ENCODE peak calls at places on chromosomes 5 and 9, in ten cellular contexts. One of them, this sample, is unnamed.

GRCh38 chr9:134724231-134724911 is 82.8 kb downstream of the COL5A1 start:
- DNase-seq in MM.1S: no peak
- DNase-seq in pancreas: no peak
- DNase-seq in upper lobe of right lung: no peak
- DNase-seq in gastrocnemius medialis: peak; percentile 55
- DNase-seq in PC-9: no peak
- DNase-seq in H1: no peak
- DNase-seq in effector memory CD4-positive, alpha-beta T cell: no peak
- DNase-seq in CD8-positive, alpha-beta memory T cell: no peak
- DNase-seq in right atrium auricular region: peak; percentile 80
- DNase-seq in this sample: no peak

GRCh38 chr5:175854231-175855040 is 16.9 kb upstream of the CPLX2 start:
- DNase-seq in MM.1S: no peak
- DNase-seq in pancreas: no peak
- DNase-seq in upper lobe of right lung: no peak
- DNase-seq in gastrocnemius medialis: no peak
- DNase-seq in PC-9: peak; percentile 85
- DNase-seq in H1: no peak
- DNase-seq in effector memory CD4-positive, alpha-beta T cell: no peak
- DNase-seq in CD8-positive, alpha-beta memory T cell: no peak
- DNase-seq in right atrium auricular region: no peak
- DNase-seq in this sample: no peak

GRCh38 chr5:14008819-14009311 is 64.4 kb upstream of the DNAH5 start:
- DNase-seq in MM.1S: no peak
- DNase-seq in pancreas: peak; percentile 48
- DNase-seq in upper lobe of right lung: peak; percentile 82
- DNase-seq in gastrocnemius medialis: no peak
- DNase-seq in PC-9: peak; percentile 98
- DNase-seq in H1: no peak
- DNase-seq in effector memory CD4-positive, alpha-beta T cell: no peak
- DNase-seq in CD8-positive, alpha-beta memory T cell: no peak
- DNase-seq in right atrium auricular region: no peak
- DNase-seq in this sample: no peak

GRCh38 chr9:85600675-85601263 is 141.0 kb downstream of the AGTPBP1 start:
- DNase-seq in MM.1S: no peak
- DNase-seq in pancreas: no peak
- DNase-seq in upper lobe of right lung: no peak
- DNase-seq in gastrocnemius medialis: peak; percentile 25
- DNase-seq in PC-9: no peak
- DNase-seq in H1: peak; percentile 46
- DNase-seq in effector memory CD4-positive, alpha-beta T cell: no peak
- DNase-seq in CD8-positive, alpha-beta memory T cell: peak; percentile 13
- DNase-seq in right atrium auricular region: no peak
- DNase-seq in this sample: no peak

GRCh38 chr9:94554439-94555331 is at the start of gene PCAT7:
- DNase-seq in MM.1S: peak; percentile 87
- DNase-seq in pancreas: peak; percentile 83
- DNase-seq in upper lobe of right lung: peak; percentile 83
- DNase-seq in gastrocnemius medialis: no peak
- DNase-seq in PC-9: peak; percentile 78
- DNase-seq in H1: peak; percentile 53
- DNase-seq in effector memory CD4-positive, alpha-beta T cell: peak; percentile 2
- DNase-seq in CD8-positive, alpha-beta memory T cell: peak; percentile 6
- DNase-seq in right atrium auricular region: no peak
- DNase-seq in this sample: peak; percentile 64

GRCh38 chr9:113530022-113530635 is 66.6 kb downstream of the RGS3 start:
- DNase-seq in MM.1S: peak; percentile 68
- DNase-seq in pancreas: no peak
- DNase-seq in upper lobe of right lung: no peak
- DNase-seq in gastrocnemius medialis: no peak
- DNase-seq in PC-9: no peak
- DNase-seq in H1: no peak
- DNase-seq in effector memory CD4-positive, alpha-beta T cell: no peak
- DNase-seq in CD8-positive, alpha-beta memory T cell: no peak
- DNase-seq in right atrium auricular region: no peak
- DNase-seq in this sample: no peak

GRCh38 chr5:11985993-11986392 is 81.7 kb upstream of the CTNND2 start:
- DNase-seq in MM.1S: no peak
- DNase-seq in pancreas: no peak
- DNase-seq in upper lobe of right lung: no peak
- DNase-seq in gastrocnemius medialis: no peak
- DNase-seq in PC-9: no peak
- DNase-seq in H1: no peak
- DNase-seq in effector memory CD4-positive, alpha-beta T cell: no peak
- DNase-seq in CD8-positive, alpha-beta memory T cell: no peak
- DNase-seq in right atrium auricular region: no peak
- DNase-seq in this sample: no peak

GRCh38 chr5:124906339-124907097 is 160.1 kb upstream of the ZNF608 start:
- DNase-seq in MM.1S: peak; percentile 39
- DNase-seq in pancreas: peak; percentile 72
- DNase-seq in upper lobe of right lung: no peak
- DNase-seq in gastrocnemius medialis: peak; percentile 89
- DNase-seq in PC-9: no peak
- DNase-seq in H1: no peak
- DNase-seq in effector memory CD4-positive, alpha-beta T cell: no peak
- DNase-seq in CD8-positive, alpha-beta memory T cell: no peak
- DNase-seq in right atrium auricular region: peak; percentile 75
- DNase-seq in this sample: no peak

GRCh38 chr9:123542435-123543225 is 186.6 kb downstream of the CRB2 start:
- DNase-seq in MM.1S: no peak
- DNase-seq in pancreas: no peak
- DNase-seq in upper lobe of right lung: no peak
- DNase-seq in gastrocnemius medialis: no peak
- DNase-seq in PC-9: no peak
- DNase-seq in H1: no peak
- DNase-seq in effector memory CD4-positive, alpha-beta T cell: no peak
- DNase-seq in CD8-positive, alpha-beta memory T cell: no peak
- DNase-seq in right atrium auricular region: no peak
- DNase-seq in this sample: no peak

GRCh38 chr9:126478216-126478981 is 135.3 kb upstream of the LMX1B start:
- DNase-seq in MM.1S: no peak
- DNase-seq in pancreas: no peak
- DNase-seq in upper lobe of right lung: no peak
- DNase-seq in gastrocnemius medialis: no peak
- DNase-seq in PC-9: no peak
- DNase-seq in H1: no peak
- DNase-seq in effector memory CD4-positive, alpha-beta T cell: no peak
- DNase-seq in CD8-positive, alpha-beta memory T cell: no peak
- DNase-seq in right atrium auricular region: no peak
- DNase-seq in this sample: no peak

GRCh38 chr9:127917603-127918002 is 762 bp upstream of the ST6GALNAC4 start:
- DNase-seq in MM.1S: peak; percentile 40
- DNase-seq in pancreas: no peak
- DNase-seq in upper lobe of right lung: no peak
- DNase-seq in gastrocnemius medialis: no peak
- DNase-seq in PC-9: no peak
- DNase-seq in H1: no peak
- DNase-seq in effector memory CD4-positive, alpha-beta T cell: no peak
- DNase-seq in CD8-positive, alpha-beta memory T cell: no peak
- DNase-seq in right atrium auricular region: no peak
- DNase-seq in this sample: peak; percentile 51
- H3K4me1 ChIP-seq in MM.1S: peaks cover 43% of the 10 kb centered on the region
- H3K4me1 ChIP-seq in pancreas: peaks cover 40% of the 10 kb centered on the region
- H3K4me1 ChIP-seq in upper lobe of right lung: peaks cover 57% of the 10 kb centered on the region
- H3K4me1 ChIP-seq in gastrocnemius medialis: peaks cover 28% of the 10 kb centered on the region
- H3K4me1 ChIP-seq in PC-9: peaks cover 64% of the 10 kb centered on the region
- H3K4me1 ChIP-seq in H1: peaks cover 8% of the 10 kb centered on the region
- H3K4me1 ChIP-seq in effector memory CD4-positive, alpha-beta T cell: peaks cover 37% of the 10 kb centered on the region
- H3K4me1 ChIP-seq in CD8-positive, alpha-beta memory T cell: peaks cover 54% of the 10 kb centered on the region
- H3K4me1 ChIP-seq in right atrium auricular region: peaks cover 62% of the 10 kb centered on the region
- H3K4me1 ChIP-seq in this sample: no peaks in the 10 kb centered on the region

GRCh38 chr9:35110327-35110758 is 5.3 kb downstream of the ATOSB start:
- DNase-seq in MM.1S: no peak
- DNase-seq in pancreas: peak; percentile 55
- DNase-seq in upper lobe of right lung: no peak
- DNase-seq in gastrocnemius medialis: peak; percentile 59
- DNase-seq in PC-9: no peak
- DNase-seq in H1: no peak
- DNase-seq in effector memory CD4-positive, alpha-beta T cell: no peak
- DNase-seq in CD8-positive, alpha-beta memory T cell: no peak
- DNase-seq in right atrium auricular region: no peak
- DNase-seq in this sample: peak; percentile 92
- H3K4me3 ChIP-seq in MM.1S: no peak overlapping the region
- H3K4me3 ChIP-seq in pancreas: no peak overlapping the region
- H3K4me3 ChIP-seq in upper lobe of right lung: peak overlapping the region; percentile 77
- H3K4me3 ChIP-seq in gastrocnemius medialis: peak overlapping the region; percentile 83
- H3K4me3 ChIP-seq in PC-9: peak overlapping the region; percentile 81
- H3K4me3 ChIP-seq in H1: peak overlapping the region; percentile 82
- H3K4me3 ChIP-seq in effector memory CD4-positive, alpha-beta T cell: no peak overlapping the region
- H3K4me3 ChIP-seq in CD8-positive, alpha-beta memory T cell: no peak overlapping the region
- H3K4me3 ChIP-seq in right atrium auricular region: peak overlapping the region; percentile 90
- H3K4me3 ChIP-seq in this sample: peak overlapping the region; percentile 79

GRCh38 chr5:151065609-151066008 is 15.2 kb downstream of the TNIP1 start:
- DNase-seq in MM.1S: no peak
- DNase-seq in pancreas: no peak
- DNase-seq in upper lobe of right lung: no peak
- DNase-seq in gastrocnemius medialis: no peak
- DNase-seq in PC-9: no peak
- DNase-seq in H1: no peak
- DNase-seq in effector memory CD4-positive, alpha-beta T cell: no peak
- DNase-seq in CD8-positive, alpha-beta memory T cell: no peak
- DNase-seq in right atrium auricular region: no peak
- DNase-seq in this sample: no peak

GRCh38 chr5:151068571-151069197 is 12.2 kb downstream of the TNIP1 start:
- DNase-seq in MM.1S: no peak
- DNase-seq in pancreas: no peak
- DNase-seq in upper lobe of right lung: no peak
- DNase-seq in gastrocnemius medialis: peak; percentile 83
- DNase-seq in PC-9: no peak
- DNase-seq in H1: no peak
- DNase-seq in effector memory CD4-positive, alpha-beta T cell: no peak
- DNase-seq in CD8-positive, alpha-beta memory T cell: no peak
- DNase-seq in right atrium auricular region: no peak
- DNase-seq in this sample: no peak

GRCh38 chr5:151068189-151068570 is 12.7 kb downstream of the TNIP1 start:
- DNase-seq in MM.1S: no peak
- DNase-seq in pancreas: no peak
- DNase-seq in upper lobe of right lung: no peak
- DNase-seq in gastrocnemius medialis: no peak
- DNase-seq in PC-9: no peak
- DNase-seq in H1: no peak
- DNase-seq in effector memory CD4-positive, alpha-beta T cell: no peak
- DNase-seq in CD8-positive, alpha-beta memory T cell: no peak
- DNase-seq in right atrium auricular region: no peak
- DNase-seq in this sample: no peak

GRCh38 chr5:151066920-151067319 is 13.9 kb downstream of the TNIP1 start:
- DNase-seq in MM.1S: no peak
- DNase-seq in pancreas: no peak
- DNase-seq in upper lobe of right lung: no peak
- DNase-seq in gastrocnemius medialis: no peak
- DNase-seq in PC-9: no peak
- DNase-seq in H1: no peak
- DNase-seq in effector memory CD4-positive, alpha-beta T cell: no peak
- DNase-seq in CD8-positive, alpha-beta memory T cell: no peak
- DNase-seq in right atrium auricular region: no peak
- DNase-seq in this sample: no peak

DNA sequence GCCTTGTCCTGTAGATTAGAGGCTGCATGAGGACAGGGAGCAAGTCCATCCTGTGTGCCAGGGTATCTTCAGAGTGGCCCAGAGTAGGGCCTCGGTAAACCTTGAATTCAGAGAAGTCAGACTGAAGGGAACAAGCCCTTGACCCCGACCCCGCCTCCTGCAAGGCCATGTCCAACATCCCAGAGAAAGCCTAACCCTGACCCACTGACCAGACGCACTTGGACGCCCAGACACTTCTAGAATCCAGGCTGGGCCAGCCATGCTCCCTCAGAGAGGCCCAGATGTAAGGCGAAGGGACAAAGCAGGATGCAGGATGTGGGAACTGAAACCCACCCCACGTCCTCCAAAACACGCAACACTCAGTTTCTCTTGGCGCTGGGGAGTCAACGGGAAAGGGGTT is 13.2 kb downstream of the TNIP1 start:
- DNase-seq in MM.1S: no peak
- DNase-seq in pancreas: no peak
- DNase-seq in upper lobe of right lung: no peak
- DNase-seq in gastrocnemius medialis: no peak
- DNase-seq in PC-9: no peak
- DNase-seq in H1: no peak
- DNase-seq in effector memory CD4-positive, alpha-beta T cell: no peak
- DNase-seq in CD8-positive, alpha-beta memory T cell: no peak
- DNase-seq in right atrium auricular region: no peak
- DNase-seq in this sample: no peak
- H3K27ac ChIP-seq in MM.1S: no peak overlapping the region
- H3K27ac ChIP-seq in pancreas: no peak overlapping the region
- H3K27ac ChIP-seq in upper lobe of right lung: peak overlapping the region; percentile 63
- H3K27ac ChIP-seq in gastrocnemius medialis: peak overlapping the region; percentile 90
- H3K27ac ChIP-seq in PC-9: no peak overlapping the region
- H3K27ac ChIP-seq in H1: no peak overlapping the region
- H3K27ac ChIP-seq in effector memory CD4-positive, alpha-beta T cell: no peak overlapping the region
- H3K27ac ChIP-seq in CD8-positive, alpha-beta memory T cell: no peak overlapping the region
- H3K27ac ChIP-seq in right atrium auricular region: peak overlapping the region; percentile 70
- H3K27ac ChIP-seq in this sample: no peak overlapping the region

GRCh38 chr5:137624786-137625349 is 111.0 kb downstream of the KLHL3 start:
- DNase-seq in MM.1S: no peak
- DNase-seq in pancreas: no peak
- DNase-seq in upper lobe of right lung: no peak
- DNase-seq in gastrocnemius medialis: peak; percentile 41
- DNase-seq in PC-9: no peak
- DNase-seq in H1: no peak
- DNase-seq in effector memory CD4-positive, alpha-beta T cell: no peak
- DNase-seq in CD8-positive, alpha-beta memory T cell: no peak
- DNase-seq in right atrium auricular region: no peak
- DNase-seq in this sample: no peak

GRCh38 chr5:137619191-137619870 is 116.6 kb downstream of the KLHL3 start:
- DNase-seq in MM.1S: no peak
- DNase-seq in pancreas: no peak
- DNase-seq in upper lobe of right lung: no peak
- DNase-seq in gastrocnemius medialis: peak; percentile 69
- DNase-seq in PC-9: peak; percentile 87
- DNase-seq in H1: no peak
- DNase-seq in effector memory CD4-positive, alpha-beta T cell: no peak
- DNase-seq in CD8-positive, alpha-beta memory T cell: no peak
- DNase-seq in right atrium auricular region: peak; percentile 74
- DNase-seq in this sample: peak; percentile 69

GRCh38 chr5:137621306-137621705 is 114.6 kb downstream of the KLHL3 start:
- DNase-seq in MM.1S: no peak
- DNase-seq in pancreas: no peak
- DNase-seq in upper lobe of right lung: no peak
- DNase-seq in gastrocnemius medialis: peak; percentile 39
- DNase-seq in PC-9: no peak
- DNase-seq in H1: no peak
- DNase-seq in effector memory CD4-positive, alpha-beta T cell: no peak
- DNase-seq in CD8-positive, alpha-beta memory T cell: no peak
- DNase-seq in right atrium auricular region: peak; percentile 56
- DNase-seq in this sample: no peak

GRCh38 chr5:137621861-137622823 is 113.7 kb downstream of the KLHL3 start:
- DNase-seq in MM.1S: no peak
- DNase-seq in pancreas: peak; percentile 18
- DNase-seq in upper lobe of right lung: no peak
- DNase-seq in gastrocnemius medialis: peak; percentile 94
- DNase-seq in PC-9: peak; percentile 48
- DNase-seq in H1: no peak
- DNase-seq in effector memory CD4-positive, alpha-beta T cell: no peak
- DNase-seq in CD8-positive, alpha-beta memory T cell: no peak
- DNase-seq in right atrium auricular region: peak; percentile 88
- DNase-seq in this sample: peak; percentile 91

DNA sequence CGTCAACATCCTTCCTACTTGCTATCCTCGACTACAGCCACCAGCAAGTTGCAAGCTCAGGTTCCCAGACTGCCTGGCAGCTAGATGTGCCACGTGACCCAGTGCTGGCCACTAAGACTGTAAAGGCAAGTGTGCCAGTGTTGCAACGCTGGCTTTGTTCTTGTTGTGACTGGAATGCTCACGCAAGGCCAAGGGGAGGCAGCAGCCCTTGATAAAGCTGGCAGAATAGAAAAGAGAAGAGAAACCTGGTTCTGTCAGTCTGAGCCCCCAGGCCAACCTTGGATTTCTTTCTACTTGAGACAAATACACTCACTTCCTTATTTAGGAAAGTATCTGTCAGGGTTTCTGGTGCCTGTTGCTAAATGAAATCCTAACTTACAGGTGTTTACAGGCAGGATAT is 113.0 kb downstream of the KLHL3 start:
- DNase-seq in MM.1S: no peak
- DNase-seq in pancreas: peak; percentile 89
- DNase-seq in upper lobe of right lung: peak; percentile 83
- DNase-seq in gastrocnemius medialis: peak; percentile 97
- DNase-seq in PC-9: no peak
- DNase-seq in H1: no peak
- DNase-seq in effector memory CD4-positive, alpha-beta T cell: no peak
- DNase-seq in CD8-positive, alpha-beta memory T cell: no peak
- DNase-seq in right atrium auricular region: peak; percentile 87
- DNase-seq in this sample: peak; percentile 93
- H3K4me1 ChIP-seq in MM.1S: peaks cover 7% of the 10 kb centered on the region
- H3K4me1 ChIP-seq in pancreas: peaks cover 23% of the 10 kb centered on the region
- H3K4me1 ChIP-seq in upper lobe of right lung: peaks cover 16% of the 10 kb centered on the region
- H3K4me1 ChIP-seq in gastrocnemius medialis: peaks cover 28% of the 10 kb centered on the region
- H3K4me1 ChIP-seq in PC-9: peaks cover 36% of the 10 kb centered on the region
- H3K4me1 ChIP-seq in H1: no peaks in the 10 kb centered on the region
- H3K4me1 ChIP-seq in effector memory CD4-positive, alpha-beta T cell: no peaks in the 10 kb centered on the region
- H3K4me1 ChIP-seq in CD8-positive, alpha-beta memory T cell: no peaks in the 10 kb centered on the region
- H3K4me1 ChIP-seq in right atrium auricular region: peaks cover 62% of the 10 kb centered on the region
- H3K4me1 ChIP-seq in this sample: peaks cover 15% of the 10 kb centered on the region

This sample was measured in aorta.